ENCODE peak calls at places on chromosome 16, in nine cellular contexts. W is heart left ventricle, C is nephron progenitor cell, U is cardiac fibroblast, A is colonic mucosa, S is omental fat pad, P is WTC11, Y is B cell, I is H9. J is an unnamed sample.

GRCh38 chr16:27600386-27600785 is 50.4 kb downstream of the KATNIP start:
- DNase-seq in W (no peak), C (no peak), U (no peak), A (no peak), S (no peak), P (peak), Y (no peak), I (peak), J (no peak)

GRCh38 chr16:75109732-75110243 is 6.8 kb downstream of the LDHD start:
- DNase-seq in W (peak), C (no peak), U (no peak), A (peak), S (no peak), P (no peak), Y (peak), I (peak), J (no peak)

GRCh38 chr16:17063156-17063555 is 407.6 kb downstream of the XYLT1 start:
- DNase-seq in W (no peak), C (no peak), U (no peak), A (no peak), S (no peak), P (no peak), Y (no peak), I (no peak), J (no peak)

GRCh38 chr16:74775255-74775654 is 635 bp upstream of the FA2H start:
- DNase-seq in W (no peak), C (no peak), U (no peak), A (no peak), S (no peak), P (no peak), Y (no peak), I (no peak), J (no peak)

GRCh38 chr16:65889533-65889966 is 476.9 kb upstream of the CDH5 start:
- DNase-seq in W (no peak), C (no peak), U (peak), A (no peak), S (no peak), P (no peak), Y (no peak), I (no peak), J (no peak)

GRCh38 chr16:67528870-67529638 is 425 bp downstream of the RIPOR1 start:
- DNase-seq in W (peak), C (peak), U (peak), A (peak), S (no peak), P (peak), Y (peak), I (no peak), J (peak)

GRCh38 chr16:75218256-75219076 is at the start of gene CTRB1:
- DNase-seq in W (no peak), C (no peak), U (no peak), A (no peak), S (no peak), P (no peak), Y (no peak), I (peak), J (peak)

GRCh38 chr16:65327346-65327745 is 205.5 kb upstream of the CDH11 start:
- DNase-seq in W (no peak), C (no peak), U (no peak), A (no peak), S (no peak), P (no peak), Y (no peak), I (no peak), J (no peak)

GRCh38 chr16:55116165-55116894 is 185.7 kb downstream of the IRX5 start:
- DNase-seq in W (no peak), C (no peak), U (no peak), A (no peak), S (no peak), P (no peak), Y (no peak), I (no peak), J (no peak)

GRCh38 chr16:28915181-28915580 is 9.9 kb downstream of the RABEP2 start:
- DNase-seq in W (no peak), C (no peak), U (peak), A (no peak), S (no peak), P (no peak), Y (no peak), I (no peak), J (no peak)

GRCh38 chr16:27759947-27760844 is 210.3 kb downstream of the KATNIP start:
- DNase-seq in W (no peak), C (no peak), U (no peak), A (no peak), S (no peak), P (no peak), Y (no peak), I (no peak), J (no peak)

GRCh38 chr16:74107795-74108610 is 188.6 kb upstream of the PSMD7 start:
- DNase-seq in W (peak), C (peak), U (peak), A (peak), S (no peak), P (peak), Y (no peak), I (peak), J (peak)

GRCh38 chr16:28882476-28883180 is 4.3 kb downstream of the ATP2A1 start:
- DNase-seq in W (no peak), C (peak), U (no peak), A (no peak), S (no peak), P (peak), Y (no peak), I (peak), J (no peak)

GRCh38 chr16:12390644-12391043 is 413.0 kb downstream of the CPPED1 start:
- DNase-seq in W (no peak), C (no peak), U (no peak), A (no peak), S (no peak), P (no peak), Y (no peak), I (no peak), J (no peak)

GRCh38 chr16:77987772-77988171 is 34.6 kb upstream of the CLEC3A start:
- DNase-seq in W (no peak), C (no peak), U (no peak), A (no peak), S (no peak), P (no peak), Y (no peak), I (no peak), J (no peak)

GRCh38 chr16:67187175-67187900 is 2.6 kb downstream of the EXOC3L1 start:
- DNase-seq in W (no peak), C (no peak), U (no peak), A (no peak), S (no peak), P (no peak), Y (no peak), I (no peak), J (no peak)

GRCh38 chr16:11401161-11402050 is 56.1 kb downstream of the RMI2 start:
- DNase-seq in W (peak), C (no peak), U (no peak), A (no peak), S (no peak), P (no peak), Y (no peak), I (no peak), J (no peak)

GRCh38 chr16:80591071-80591935 is 50.5 kb downstream of the DYNLRB2 start:
- DNase-seq in W (no peak), C (no peak), U (no peak), A (no peak), S (no peak), P (no peak), Y (no peak), I (no peak), J (no peak)

GRCh38 chr16:67822511-67822910 is 15.8 kb downstream of the TSNAXIP1 start:
- DNase-seq in W (no peak), C (no peak), U (no peak), A (no peak), S (no peak), P (no peak), Y (no peak), I (no peak), J (no peak)

GRCh38 chr16:2964416-2965223 is 545 bp downstream of the KREMEN2 start:
- DNase-seq in W (no peak), C (peak), U (no peak), A (peak), S (no peak), P (peak), Y (peak), I (peak), J (peak)

GRCh38 chr16:17417740-17418139 is 53.0 kb downstream of the XYLT1 start:
- DNase-seq in W (no peak), C (no peak), U (no peak), A (peak), S (no peak), P (no peak), Y (no peak), I (no peak), J (no peak)

GRCh38 chr16:19605701-19606100 is 50.2 kb downstream of the VPS35L start:
- DNase-seq in W (no peak), C (no peak), U (no peak), A (no peak), S (no peak), P (no peak), Y (no peak), I (no peak), J (no peak)

GRCh38 chr16:23847938-23848337 is 12.2 kb downstream of the PRKCB start:
- DNase-seq in W (no peak), C (no peak), U (no peak), A (no peak), S (no peak), P (no peak), Y (peak), I (no peak), J (no peak)

GRCh38 chr16:1438229-1439057 is 5.9 kb downstream of the CCDC154 start:
- DNase-seq in W (no peak), C (no peak), U (no peak), A (no peak), S (no peak), P (no peak), Y (no peak), I (no peak), J (no peak)

GRCh38 chr16:67268136-67268579 is 11.2 kb upstream of the PLEKHG4 start:
- DNase-seq in W (peak), C (no peak), U (peak), A (no peak), S (peak), P (no peak), Y (no peak), I (peak), J (no peak)

GRCh38 chr16:54538241-54538640 is 251.7 kb upstream of the IRX3 start:
- DNase-seq in W (no peak), C (no peak), U (no peak), A (no peak), S (no peak), P (no peak), Y (no peak), I (no peak), J (no peak)

GRCh38 chr16:76882105-76882504 is 308.9 kb upstream of the MON1B start:
- DNase-seq in W (no peak), C (no peak), U (no peak), A (no peak), S (no peak), P (no peak), Y (no peak), I (no peak), J (no peak)
- TF ChIP-seq CTCF in W (no peak), C (no peak), U (no peak), A (no peak), S (no peak), P (no peak), Y (no peak), I (no peak), J (peak)

DNA sequence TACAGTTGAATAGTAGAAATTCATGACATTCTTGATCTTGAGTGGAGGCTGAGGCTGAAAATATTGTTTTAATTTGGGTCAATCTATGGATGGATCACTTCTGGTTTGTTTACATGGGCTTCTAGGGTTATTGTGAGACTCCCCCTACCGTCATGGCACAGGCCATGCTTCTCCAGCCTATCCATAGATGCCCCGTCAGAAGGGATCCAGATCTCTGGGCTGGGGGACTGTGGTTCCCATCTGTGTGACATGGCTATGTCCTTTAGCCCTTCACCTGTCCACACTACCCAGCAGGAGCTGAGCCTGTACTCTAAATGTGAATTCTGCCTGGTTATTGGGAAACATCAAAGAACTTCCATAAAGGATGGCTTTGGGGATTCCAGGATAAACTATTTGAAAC is 160.4 kb downstream of the ABCC12 start:
- DNase-seq in W (no peak), C (no peak), U (no peak), A (no peak), S (no peak), P (peak), Y (no peak), I (peak), J (no peak)
- TF ChIP-seq CTCF in W (no peak), C (no peak), U (peak), A (no peak), S (no peak), P (no peak), Y (no peak), I (peak), J (peak)

DNA sequence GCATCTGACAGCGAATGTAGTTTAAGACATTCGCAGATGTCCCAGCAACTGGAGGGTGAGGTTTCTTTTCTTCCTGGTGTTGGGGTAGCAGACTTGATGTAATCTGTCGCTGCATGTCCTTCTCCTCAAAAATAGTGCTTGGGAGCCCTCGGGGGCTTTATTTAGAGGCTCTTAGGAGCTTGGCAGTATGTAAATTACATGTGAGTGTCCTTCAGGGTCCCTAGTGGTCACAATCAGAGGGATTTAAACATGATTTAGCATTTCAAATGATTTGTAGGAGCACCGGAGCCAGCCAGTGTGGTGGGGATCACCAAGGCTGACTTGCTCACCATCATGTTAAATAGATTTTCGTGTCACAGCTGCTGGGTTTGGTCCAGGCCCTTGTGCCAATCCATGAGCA is 8.8 kb upstream of the SALL1 start:
- DNase-seq in W (no peak), C (no peak), U (no peak), A (no peak), S (no peak), P (no peak), Y (no peak), I (no peak), J (no peak)
- TF ChIP-seq CTCF in W (no peak), C (peak), U (no peak), A (no peak), S (no peak), P (no peak), Y (no peak), I (peak), J (no peak)

GRCh38 chr16:85917012-85917411 is 18.1 kb downstream of the IRF8 start:
- DNase-seq in W (no peak), C (no peak), U (no peak), A (no peak), S (no peak), P (peak), Y (no peak), I (no peak), J (no peak)
- TF ChIP-seq CTCF in W (no peak), C (no peak), U (peak), A (no peak), S (no peak), P (peak), Y (peak), I (peak), J (peak)

DNA sequence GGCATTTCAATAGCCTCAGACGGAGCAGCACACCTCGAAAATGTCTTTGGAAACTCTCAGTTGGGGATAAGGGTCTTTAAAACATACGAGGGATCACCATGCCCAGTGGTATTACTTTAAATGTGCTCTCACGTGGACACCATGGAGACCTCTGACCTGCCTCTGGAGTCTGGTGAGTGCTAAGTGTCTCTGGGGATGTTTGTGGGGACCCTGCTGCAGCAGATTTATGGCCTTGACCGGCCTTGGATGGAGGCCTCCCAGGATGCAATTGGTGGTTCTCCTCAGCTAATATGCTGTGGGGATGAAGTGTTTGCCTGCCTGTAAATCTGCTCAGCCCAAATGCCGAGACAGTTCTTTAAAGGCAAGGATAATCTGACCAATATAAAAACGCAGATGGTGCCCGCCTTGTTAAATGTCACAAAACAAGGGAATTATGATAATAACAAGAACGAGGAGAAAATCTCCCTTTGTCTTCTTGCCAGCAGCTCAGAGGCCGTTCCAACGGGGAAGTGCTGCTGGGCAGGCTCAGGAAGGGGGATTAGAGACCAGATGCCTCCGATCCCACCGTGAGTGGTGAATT is 154.4 kb downstream of the ABCC12 start:
- DNase-seq in W (no peak), C (peak), U (no peak), A (no peak), S (no peak), P (no peak), Y (no peak), I (no peak), J (no peak)
- TF ChIP-seq CTCF in W (no peak), C (no peak), U (no peak), A (no peak), S (no peak), P (no peak), Y (no peak), I (no peak), J (no peak)

DNA sequence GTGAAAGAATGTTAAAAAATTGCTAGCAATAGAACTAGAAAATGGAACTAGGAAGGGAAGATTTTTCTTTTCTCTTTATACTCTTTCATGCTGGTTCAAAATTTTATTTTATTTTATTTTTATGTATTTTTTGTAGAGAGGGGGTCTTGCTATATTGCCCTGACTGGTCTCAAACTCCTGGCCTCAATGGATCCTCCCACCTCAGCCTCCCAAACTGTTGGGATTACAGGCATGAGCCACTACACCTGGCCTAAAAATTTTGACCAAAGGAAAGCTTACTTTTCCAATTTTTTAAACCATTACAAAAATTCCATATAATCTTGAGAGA is 10.0 kb upstream of the TERF2 start:
- DNase-seq in W (no peak), C (no peak), U (no peak), A (no peak), S (no peak), P (no peak), Y (no peak), I (no peak), J (no peak)
- TF ChIP-seq CTCF in W (no peak), C (no peak), U (no peak), A (no peak), S (no peak), P (no peak), Y (no peak), I (no peak), J (no peak)